ENCODE peak calls at places on chromosome 15, in six cellular contexts. C, U, P, L, Q and F are unnamed samples.

GRCh38 chr15:98503970-98504369 is 144.4 kb upstream of the IGF1R start:
- DNase-seq in U (no peak), Q (no peak), C (no peak), L (no peak), P (no peak), F (no peak)

GRCh38 chr15:25810631-25811077 is 52.5 kb downstream of the ATP10A start:
- DNase-seq in P (no peak), U (no peak), C (no peak), L (peak; percentile 36), Q (no peak), F (no peak)

GRCh38 chr15:68023307-68024101 is 30.6 kb upstream of the PIAS1 start:
- DNase-seq in C (no peak), P (no peak), Q (no peak), U (no peak), L (no peak), F (no peak)

GRCh38 chr15:31261266-31262142 is 65.1 kb upstream of the KLF13 start:
- DNase-seq in Q (no peak), P (no peak), L (no peak), C (peak; percentile 15), U (peak; percentile 66), F (peak; percentile 24)

GRCh38 chr15:98076021-98076816 is 115.7 kb downstream of the ARRDC4 start:
- DNase-seq in P (no peak), U (peak; percentile 78), C (no peak), Q (no peak), L (no peak), F (no peak)

GRCh38 chr15:47990821-47991220 is 130.0 kb upstream of the SLC24A5 start:
- DNase-seq in U (no peak), Q (no peak), L (no peak), C (no peak), P (no peak), F (no peak)

GRCh38 chr15:66252411-66253295 is 897 bp downstream of the MEGF11 start:
- DNase-seq in P (peak; percentile 63), Q (peak; percentile 21), U (peak; percentile 70), L (peak; percentile 63), C (peak; percentile 57), F (peak; percentile 75)

GRCh38 chr15:70447081-70447480 is 316.3 kb downstream of the UACA start:
- DNase-seq in L (no peak), Q (no peak), P (no peak), C (no peak), U (no peak), F (no peak)

GRCh38 chr15:25176616-25176923 is 221.8 kb downstream of the SNRPN start:
- DNase-seq in C (no peak), L (no peak), Q (no peak), U (peak; percentile 53), P (no peak), F (no peak)

GRCh38 chr15:52651868-52652267 is 27.3 kb downstream of the ATOSA start:
- DNase-seq in C (peak; percentile 68), U (peak; percentile 87), P (peak; percentile 23), L (peak; percentile 61), Q (peak; percentile 11), F (no peak)

GRCh38 chr15:82014989-82015388 is 30.8 kb downstream of the MEX3B start:
- DNase-seq in L (no peak), P (no peak), C (no peak), Q (no peak), U (no peak), F (no peak)

GRCh38 chr15:89587955-89588354 is 12.7 kb downstream of the TICRR start:
- DNase-seq in L (no peak), U (no peak), C (no peak), Q (no peak), P (no peak), F (no peak)

GRCh38 chr15:90031231-90031791 is 30.2 kb downstream of the ZNF710 start:
- DNase-seq in L (no peak), C (no peak), U (peak; percentile 48), Q (no peak), P (no peak), F (no peak)

GRCh38 chr15:69493406-69493805 is 40.8 kb downstream of the RPLP1 start:
- DNase-seq in P (no peak), C (no peak), U (no peak), L (no peak), Q (no peak), F (no peak)

GRCh38 chr15:70140543-70141375 is 43.0 kb upstream of the TLE3 start:
- DNase-seq in Q (peak; percentile 31), L (no peak), C (no peak), P (no peak), U (no peak), F (peak; percentile 91)

GRCh38 chr15:21262851-21263400 is 177.4 kb downstream of the POTEB3 start:
- DNase-seq in Q (no peak), C (no peak), U (no peak), P (no peak), L (no peak), F (no peak)

GRCh38 chr15:49864251-49864650 is 243.4 kb downstream of the DTWD1 start:
- DNase-seq in Q (no peak), L (no peak), C (no peak), U (no peak), P (no peak), F (no peak)

GRCh38 chr15:100770781-100771584 is 108.6 kb upstream of the ALDH1A3 start:
- DNase-seq in P (no peak), L (no peak), U (no peak), C (no peak), Q (no peak), F (no peak)

GRCh38 chr15:59194639-59195325 is 11.9 kb upstream of the LDHAL6B start:
- DNase-seq in Q (no peak), U (no peak), P (no peak), L (no peak), C (no peak), F (no peak)

GRCh38 chr15:62250978-62251377 is 85.9 kb upstream of the C2CD4B start:
- DNase-seq in P (no peak), L (no peak), Q (no peak), C (no peak), U (no peak), F (no peak)

GRCh38 chr15:87792250-87793030 is 464.1 kb downstream of the NTRK3 start:
- DNase-seq in U (no peak), P (no peak), Q (no peak), L (no peak), C (no peak), F (no peak)

GRCh38 chr15:91945385-91945784 is 91.9 kb downstream of the SLCO3A1 start:
- DNase-seq in P (no peak), L (no peak), Q (no peak), C (no peak), U (no peak), F (no peak)

GRCh38 chr15:91946914-91947313 is 93.4 kb downstream of the SLCO3A1 start:
- DNase-seq in P (no peak), L (no peak), C (no peak), U (no peak), Q (no peak), F (no peak)

GRCh38 chr15:91948001-91948608 is 94.6 kb downstream of the SLCO3A1 start:
- DNase-seq in Q (no peak), P (no peak), U (no peak), L (no peak), C (peak; percentile 34), F (no peak)

GRCh38 chr15:91946075-91946474 is 92.6 kb downstream of the SLCO3A1 start:
- DNase-seq in Q (no peak), L (no peak), C (no peak), P (no peak), U (no peak), F (no peak)

DNA sequence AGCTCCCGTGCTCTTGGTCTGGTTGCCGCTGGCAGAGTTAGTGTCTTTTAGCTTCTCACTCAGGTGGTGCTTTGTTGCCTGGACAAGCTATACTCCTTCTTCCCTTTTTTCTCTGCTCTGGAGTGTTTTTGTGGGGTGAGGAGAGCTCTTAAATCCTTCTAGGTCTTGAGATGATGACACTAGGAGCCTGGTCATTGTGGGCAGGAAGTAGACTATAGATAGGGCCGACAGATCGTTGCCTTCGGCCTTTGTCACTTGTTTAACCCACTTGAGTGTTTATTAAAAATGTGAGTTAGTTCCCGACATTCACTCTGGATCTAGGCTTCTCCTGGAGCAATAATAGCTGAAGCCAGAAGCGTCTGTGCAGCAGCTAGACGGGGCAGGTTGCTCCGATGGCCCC is 93.9 kb downstream of the SLCO3A1 start:
- DNase-seq in L (no peak), P (no peak), U (no peak), Q (no peak), C (no peak), F (no peak)
- H3K4me1 ChIP-seq in L (peaks cover 23% of the 10 kb centered on the region), P (peaks cover 10% of the 10 kb centered on the region), U (peaks cover 14% of the 10 kb centered on the region), Q (peaks cover 9% of the 10 kb centered on the region), C (peaks cover 15% of the 10 kb centered on the region), F (peaks cover 12% of the 10 kb centered on the region)

DNA sequence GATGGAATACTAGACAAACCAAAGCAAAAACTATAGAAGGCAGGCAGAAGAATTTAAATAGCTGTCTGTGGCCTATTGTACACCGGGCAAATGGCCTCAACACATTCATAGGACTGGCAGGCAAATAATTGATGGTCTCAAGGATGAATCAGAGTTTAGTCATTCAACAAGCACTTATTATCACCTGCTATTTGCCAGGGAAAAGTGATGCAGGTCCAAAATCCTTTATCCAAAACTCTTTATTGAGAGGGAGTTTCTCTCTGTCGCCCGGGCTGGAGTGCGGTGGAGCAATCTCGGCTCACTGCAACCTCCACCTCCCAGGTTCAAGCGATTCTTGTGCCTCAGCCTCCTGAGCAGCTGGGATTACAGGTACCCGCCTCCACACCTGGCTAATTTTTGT is 2.3 kb downstream of the EIF2AK4 start:
- DNase-seq in P (no peak), L (no peak), C (no peak), Q (no peak), U (no peak), F (no peak)
- H3K27me3 ChIP-seq in P (no peaks in the 10 kb centered on the region), L (no peaks in the 10 kb centered on the region), C (no peaks in the 10 kb centered on the region), Q (no peaks in the 10 kb centered on the region), U (no peaks in the 10 kb centered on the region), F (no peaks in the 10 kb centered on the region)

GRCh38 chr15:41957021-41957897 is 15.1 kb downstream of the EHD4 start:
- DNase-seq in Q (no peak), C (no peak), P (no peak), L (no peak), U (no peak), F (no peak)

GRCh38 chr15:41955100-41955499 is 17.3 kb downstream of the EHD4 start:
- DNase-seq in Q (no peak), C (no peak), P (no peak), U (no peak), L (no peak), F (no peak)

GRCh38 chr15:41961014-41961518 is 11.3 kb downstream of the EHD4 start:
- DNase-seq in Q (no peak), C (no peak), P (no peak), L (no peak), U (no peak), F (peak; percentile 44)

GRCh38 chr15:41955807-41956525 is 16.4 kb downstream of the EHD4 start:
- DNase-seq in C (no peak), L (no peak), Q (no peak), U (no peak), P (no peak), F (peak; percentile 42)

GRCh38 chr15:41958002-41958420 is 14.3 kb downstream of the EHD4 start:
- DNase-seq in C (no peak), L (no peak), Q (no peak), P (no peak), U (no peak), F (no peak)
- H3K4me1 ChIP-seq in C (no peaks in the 10 kb centered on the region), L (peaks cover 7% of the 10 kb centered on the region), Q (peaks cover 11% of the 10 kb centered on the region), P (peaks cover 30% of the 10 kb centered on the region), U (no peaks in the 10 kb centered on the region), F (peaks cover 40% of the 10 kb centered on the region)

GRCh38 chr15:91625506-91625905 is 228.0 kb upstream of the SLCO3A1 start:
- DNase-seq in C (no peak), P (no peak), Q (no peak), L (peak; percentile 18), U (no peak), F (no peak)

GRCh38 chr15:91627473-91628309 is 225.8 kb upstream of the SLCO3A1 start:
- DNase-seq in U (peak; percentile 80), P (peak; percentile 52), Q (no peak), C (no peak), L (no peak), F (no peak)

GRCh38 chr15:91622676-91623342 is 230.7 kb upstream of the SLCO3A1 start:
- DNase-seq in P (no peak), U (no peak), L (no peak), Q (no peak), C (no peak), F (no peak)
- H3K27me3 ChIP-seq in P (no peaks in the 10 kb centered on the region), U (no peaks in the 10 kb centered on the region), L (no peaks in the 10 kb centered on the region), Q (no peaks in the 10 kb centered on the region), C (no peaks in the 10 kb centered on the region), F (no peaks in the 10 kb centered on the region)